ENCODE peak calls at places on chromosomes 13 and 19, in eight cellular contexts. F is GM20000, Y is NCI-H2081, S is pancreas, H is lung, D is amniotic stem cell, J is fibroblast of lung, Q is RCC 7860. Z is an unnamed sample.

GRCh38 chr19:30430206-30430734 is 58.1 kb downstream of the ZNF536 start:
- DNase-seq in F (no peak), Y (no peak), S (no peak), H (no peak), D (no peak), J (no peak), Q (no peak), Z (no peak)

GRCh38 chr19:48170817-48171347 is 402 bp downstream of the ZSWIM9 start:
- DNase-seq in F (no peak), Y (peak), S (peak), H (no peak), D (no peak), J (no peak), Q (no peak), Z (no peak)

GRCh38 chr13:51803422-51804294 is at the start of gene DHRS12:
- DNase-seq in F (peak), Y (peak), S (peak), H (peak), D (peak), J (peak), Q (peak), Z (peak)

GRCh38 chr13:25489238-25489637 is 117.5 kb downstream of the ATP8A2 start:
- DNase-seq in F (no peak), Y (peak), S (no peak), H (no peak), D (no peak), J (peak), Q (no peak), Z (no peak)

GRCh38 chr13:39186205-39186880 is 148.1 kb downstream of the NHLRC3 start:
- DNase-seq in F (no peak), Y (no peak), S (no peak), H (no peak), D (no peak), J (no peak), Q (no peak), Z (no peak)

GRCh38 chr19:409515-410242 is 732 bp upstream of the C2CD4C start:
- DNase-seq in F (peak), Y (peak), S (no peak), H (no peak), D (no peak), J (no peak), Q (no peak), Z (no peak)

GRCh38 chr13:103862525-103862924 is 796.3 kb upstream of the SLC10A2 start:
- DNase-seq in F (no peak), Y (no peak), S (no peak), H (no peak), D (no peak), J (no peak), Q (no peak), Z (no peak)

GRCh38 chr13:21014139-21014665 is 47.2 kb downstream of the LATS2 start:
- DNase-seq in F (no peak), Y (no peak), S (no peak), H (no peak), D (no peak), J (peak), Q (no peak), Z (no peak)

GRCh38 chr19:28549680-28550277 is 663.2 kb downstream of the UQCRFS1 start:
- DNase-seq in F (no peak), Y (no peak), S (no peak), H (no peak), D (no peak), J (no peak), Q (no peak), Z (no peak)

GRCh38 chr13:64529874-64530485 is 2700.2 kb downstream of the PCDH9 start:
- DNase-seq in F (peak), Y (no peak), S (no peak), H (no peak), D (no peak), J (no peak), Q (no peak), Z (peak)

GRCh38 chr13:87952377-87952776 is 281.2 kb downstream of the SLITRK5 start:
- DNase-seq in F (no peak), Y (no peak), S (no peak), H (no peak), D (no peak), J (no peak), Q (no peak), Z (no peak)

GRCh38 chr13:30453727-30454126 is 12.0 kb downstream of the HMGB1 start:
- DNase-seq in F (no peak), Y (no peak), S (no peak), H (no peak), D (no peak), J (no peak), Q (no peak), Z (peak)

GRCh38 chr19:49080392-49080791 is 4.9 kb upstream of the SNRNP70 start:
- DNase-seq in F (no peak), Y (no peak), S (no peak), H (no peak), D (no peak), J (no peak), Q (no peak), Z (no peak)

GRCh38 chr19:7748756-7749155 is 1.4 kb upstream of the CD209 start:
- DNase-seq in F (no peak), Y (no peak), S (no peak), H (no peak), D (no peak), J (no peak), Q (no peak), Z (peak)

GRCh38 chr13:28958018-28958417 is 137.9 kb downstream of the MTUS2 start:
- DNase-seq in F (no peak), Y (no peak), S (no peak), H (no peak), D (no peak), J (no peak), Q (no peak), Z (no peak)

GRCh38 chr19:42178791-42179500 is 38.5 kb downstream of the DEDD2 start:
- DNase-seq in F (no peak), Y (no peak), S (no peak), H (no peak), D (no peak), J (no peak), Q (no peak), Z (no peak)

GRCh38 chr13:111968611-111969010 is 98.3 kb upstream of the SOX1 start:
- DNase-seq in F (no peak), Y (no peak), S (no peak), H (no peak), D (no peak), J (no peak), Q (no peak), Z (no peak)

GRCh38 chr19:17902701-17903100 is 30.1 kb upstream of the CCDC124 start:
- DNase-seq in F (no peak), Y (no peak), S (no peak), H (no peak), D (no peak), J (peak), Q (no peak), Z (peak)

GRCh38 chr19:51094696-51095279 is 12.1 kb upstream of the KLK14 start:
- DNase-seq in F (peak), Y (no peak), S (no peak), H (no peak), D (no peak), J (no peak), Q (no peak), Z (peak)

GRCh38 chr19:19499272-19499995 is 15.9 kb downstream of the TSSK6 start:
- DNase-seq in F (no peak), Y (no peak), S (no peak), H (no peak), D (no peak), J (no peak), Q (no peak), Z (no peak)

GRCh38 chr13:114324334-114324733 is 10.0 kb downstream of the CHAMP1 start:
- DNase-seq in F (no peak), Y (no peak), S (no peak), H (no peak), D (no peak), J (no peak), Q (no peak), Z (no peak)

GRCh38 chr13:35956074-35956473 is 175.1 kb downstream of the DCLK1 start:
- DNase-seq in F (no peak), Y (no peak), S (no peak), H (no peak), D (no peak), J (no peak), Q (no peak), Z (no peak)

GRCh38 chr19:47363758-47364529 is 14.8 kb downstream of the DHX34 start:
- DNase-seq in F (no peak), Y (no peak), S (no peak), H (no peak), D (no peak), J (peak), Q (no peak), Z (peak)

GRCh38 chr19:57171551-57172081 is 4.3 kb upstream of the DUXA start:
- DNase-seq in F (peak), Y (no peak), S (peak), H (no peak), D (no peak), J (peak), Q (no peak), Z (peak)

GRCh38 chr13:94761407-94761806 is 49.1 kb upstream of the SOX21 start:
- DNase-seq in F (no peak), Y (no peak), S (no peak), H (no peak), D (no peak), J (no peak), Q (no peak), Z (no peak)

GRCh38 chr13:56561327-56561726 is 579.4 kb upstream of the PRR20A start:
- DNase-seq in F (no peak), Y (peak), S (no peak), H (no peak), D (no peak), J (no peak), Q (no peak), Z (peak)

GRCh38 chr19:41795031-41795461 is 1.3 kb upstream of the CEACAM3 start:
- DNase-seq in F (no peak), Y (peak), S (no peak), H (peak), D (no peak), J (peak), Q (no peak), Z (peak)

GRCh38 chr19:17370026-17370587 is 7.0 kb downstream of the PLVAP start:
- DNase-seq in F (peak), Y (no peak), S (no peak), H (no peak), D (no peak), J (peak), Q (no peak), Z (peak)

GRCh38 chr13:99281811-99282263 is 23.7 kb upstream of the GPR18 start:
- DNase-seq in F (peak), Y (no peak), S (peak), H (peak), D (no peak), J (no peak), Q (no peak), Z (no peak)

GRCh38 chr13:93227906-93228801 is 1.5 kb downstream of the GPC6 start:
- DNase-seq in F (no peak), Y (peak), S (peak), H (no peak), D (peak), J (peak), Q (peak), Z (peak)

Z was measured in fibroblast of pulmonary artery.